ENCODE peak calls at places on chromosome 5, in eight cellular contexts. Q is stimulated activated naive CD8-positive, alpha-beta T cell treated with anti-CD3 and anti-CD28 coated beads, Interleukin-15, Interleukin-2, amounts not matched to agents 100 U/mL and 50 U/mL, for 24 hours; P is COR-L47; W is fibroblast of the aortic adventitia; D is hepatic stellate cell; U is GM10248; X is CD14-positive monocyte; T is AML-193. O is an unnamed sample.

GRCh38 chr5:132439521-132440206 is 50.9 kb downstream of the IRF1 start:
- DNase-seq in Q (no peak), P (no peak), W (peak), D (peak), U (no peak), X (peak), T (no peak), O (no peak)

GRCh38 chr5:38154615-38155204 is 103.6 kb upstream of the EGFLAM start:
- DNase-seq in Q (no peak), P (no peak), W (no peak), D (no peak), U (no peak), X (no peak), T (no peak), O (no peak)

GRCh38 chr5:138032028-138032571 is 779 bp downstream of the FAM13B start:
- DNase-seq in Q (no peak), P (no peak), W (peak), D (no peak), U (peak), X (peak), T (peak), O (no peak)

GRCh38 chr5:62720036-62720441 is 141.4 kb downstream of the LRRC70 start:
- DNase-seq in Q (peak), P (peak), W (no peak), D (peak), U (peak), X (no peak), T (no peak), O (no peak)

GRCh38 chr5:53019320-53019719 is 30.2 kb downstream of the ITGA2 start:
- DNase-seq in Q (no peak), P (no peak), W (peak), D (peak), U (no peak), X (peak), T (no peak), O (no peak)

GRCh38 chr5:143807401-143807800 is 4.6 kb upstream of the HMHB1 start:
- DNase-seq in Q (no peak), P (no peak), W (no peak), D (no peak), U (no peak), X (no peak), T (no peak), O (no peak)

GRCh38 chr5:37197340-37198050 is 51.7 kb downstream of the CPLANE1 start:
- DNase-seq in Q (no peak), P (no peak), W (peak), D (no peak), U (peak), X (no peak), T (peak), O (no peak)

GRCh38 chr5:135222771-135223170 is 176.3 kb downstream of the MACROH2A1 start:
- DNase-seq in Q (no peak), P (no peak), W (no peak), D (no peak), U (no peak), X (peak), T (no peak), O (peak)

GRCh38 chr5:87321605-87322004 is 53.9 kb downstream of the RASA1 start:
- DNase-seq in Q (no peak), P (no peak), W (no peak), D (no peak), U (no peak), X (no peak), T (no peak), O (no peak)

GRCh38 chr5:73591102-73591695 is 25.7 kb downstream of the UTP15 start:
- DNase-seq in Q (peak), P (peak), W (peak), D (peak), U (peak), X (no peak), T (peak), O (peak)

GRCh38 chr5:98158440-98158839 is 615.0 kb upstream of the RGMB start:
- DNase-seq in Q (no peak), P (no peak), W (no peak), D (no peak), U (no peak), X (no peak), T (no peak), O (no peak)

GRCh38 chr5:137470111-137470920 is 28.8 kb downstream of the SPOCK1 start:
- DNase-seq in Q (no peak), P (no peak), W (peak), D (peak), U (no peak), X (no peak), T (no peak), O (no peak)

GRCh38 chr5:149838881-149839739 is 105.5 kb downstream of the PDE6A start:
- DNase-seq in Q (no peak), P (no peak), W (peak), D (peak), U (no peak), X (no peak), T (no peak), O (no peak)

GRCh38 chr5:115098041-115098702 is 71.5 kb downstream of the TRIM36 start:
- DNase-seq in Q (peak), P (peak), W (peak), D (peak), U (peak), X (no peak), T (peak), O (no peak)